ENCODE peak calls at places on chromosomes 4 and X, in eight cellular contexts. N, L, P, T, J, W, Z and Y are unnamed samples.

GRCh38 chrX:38304010-38304409 is 23.3 kb downstream of the RPGR start:
- DNase-seq in N (no peak), L (no peak), P (peak), T (peak), J (no peak), W (peak), Z (peak), Y (no peak)

GRCh38 chr4:82948647-82949204 is 48.2 kb downstream of the THAP9 start:
- DNase-seq in N (no peak), L (no peak), P (no peak), T (no peak), J (no peak), W (no peak), Z (peak), Y (no peak)

GRCh38 chrX:147738260-147738659 is 173.5 kb upstream of the FMR1 start:
- DNase-seq in N (no peak), L (no peak), P (no peak), T (no peak), J (no peak), W (no peak), Z (no peak), Y (peak)

GRCh38 chrX:22629105-22629725 is 356.5 kb downstream of the CBLL2 start:
- DNase-seq in N (no peak), L (no peak), P (no peak), T (no peak), J (no peak), W (no peak), Z (peak), Y (no peak)

GRCh38 chr4:6855692-6856297 is 53.8 kb upstream of the TBC1D14 start:
- DNase-seq in N (no peak), L (no peak), P (no peak), T (peak), J (peak), W (peak), Z (peak), Y (peak)

GRCh38 chrX:2640436-2641150 is 50.5 kb upstream of the CD99 start:
- DNase-seq in N (no peak), L (no peak), P (no peak), T (no peak), J (no peak), W (no peak), Z (no peak), Y (no peak)

GRCh38 chr4:118969359-118969758 is 80.7 kb downstream of the SYNPO2 start:
- DNase-seq in N (peak), L (no peak), P (no peak), T (peak), J (no peak), W (peak), Z (peak), Y (peak)

GRCh38 chr4:185143596-185143969 is 517 bp downstream of the SLC25A4 start:
- DNase-seq in N (peak), L (no peak), P (no peak), T (peak), J (no peak), W (peak), Z (peak), Y (peak)

GRCh38 chr4:95108883-95109421 is 351.2 kb downstream of the BMPR1B start:
- DNase-seq in N (no peak), L (no peak), P (no peak), T (no peak), J (no peak), W (no peak), Z (peak), Y (no peak)

GRCh38 chrX:136130931-136131843 is 16.1 kb upstream of the FHL1 start:
- DNase-seq in N (no peak), L (no peak), P (no peak), T (peak), J (no peak), W (peak), Z (peak), Y (peak)

GRCh38 chr4:184732126-184732525 is 1.8 kb downstream of the CENPU start:
- DNase-seq in N (no peak), L (no peak), P (no peak), T (no peak), J (no peak), W (no peak), Z (no peak), Y (no peak)

GRCh38 chr4:69750346-69750745 is 10.1 kb downstream of the SULT1B1 start:
- DNase-seq in N (no peak), L (no peak), P (no peak), T (no peak), J (no peak), W (no peak), Z (peak), Y (no peak)

GRCh38 chr4:33425916-33426315 is 2705.7 kb downstream of the PCDH7 start:
- DNase-seq in N (no peak), L (no peak), P (no peak), T (no peak), J (no peak), W (no peak), Z (no peak), Y (no peak)

GRCh38 chrX:10415704-10416001 is 204.7 kb downstream of the MID1 start:
- DNase-seq in N (no peak), L (no peak), P (no peak), T (no peak), J (no peak), W (no peak), Z (no peak), Y (no peak)

GRCh38 chrX:77436682-77437081 is 10.5 kb upstream of the FGF16 start:
- DNase-seq in N (no peak), L (no peak), P (no peak), T (peak), J (no peak), W (no peak), Z (no peak), Y (peak)

GRCh38 chrX:79601336-79602131 is 234.4 kb upstream of the ITM2A start:
- DNase-seq in N (no peak), L (no peak), P (no peak), T (no peak), J (no peak), W (no peak), Z (no peak), Y (no peak)
- TF ChIP-seq MAX in N (no peak), L (no peak), P (no peak), T (no peak), J (no peak), W (no peak), Z (no peak), Y (no peak)

GRCh38 chr4:78476108-78476704 is 75.4 kb upstream of the ANXA3 start:
- DNase-seq in N (no peak), L (no peak), P (no peak), T (no peak), J (no peak), W (no peak), Z (no peak), Y (no peak)
- H3K4me3 ChIP-seq in N (no peak), L (no peak), P (no peak), T (no peak), J (no peak), W (no peak), Z (no peak), Y (no peak)

DNA sequence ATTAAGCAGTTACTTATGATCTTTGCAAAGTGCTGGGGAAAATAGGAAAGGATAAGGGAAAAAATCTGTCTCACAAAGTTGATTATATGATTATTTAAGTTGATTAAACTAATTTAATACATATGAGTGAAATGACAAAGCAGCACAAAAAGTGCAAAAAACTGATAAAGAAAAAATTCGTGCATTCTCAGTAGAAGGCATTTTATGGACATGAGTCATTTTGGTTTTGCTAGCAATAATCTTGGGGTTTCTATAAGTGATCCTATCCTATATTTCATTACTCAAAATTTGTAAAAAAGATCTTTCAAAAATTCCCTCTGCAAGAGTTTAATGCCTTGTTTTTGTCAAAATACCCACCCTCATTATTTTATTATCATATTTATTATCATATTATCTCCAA is 224.2 kb upstream of the ANXA10 start:
- DNase-seq in N (no peak), L (no peak), P (no peak), T (no peak), J (no peak), W (no peak), Z (peak), Y (no peak)
- TF ChIP-seq MAX in N (no peak), L (no peak), P (no peak), T (no peak), J (no peak), W (no peak), Z (no peak), Y (no peak)

DNA sequence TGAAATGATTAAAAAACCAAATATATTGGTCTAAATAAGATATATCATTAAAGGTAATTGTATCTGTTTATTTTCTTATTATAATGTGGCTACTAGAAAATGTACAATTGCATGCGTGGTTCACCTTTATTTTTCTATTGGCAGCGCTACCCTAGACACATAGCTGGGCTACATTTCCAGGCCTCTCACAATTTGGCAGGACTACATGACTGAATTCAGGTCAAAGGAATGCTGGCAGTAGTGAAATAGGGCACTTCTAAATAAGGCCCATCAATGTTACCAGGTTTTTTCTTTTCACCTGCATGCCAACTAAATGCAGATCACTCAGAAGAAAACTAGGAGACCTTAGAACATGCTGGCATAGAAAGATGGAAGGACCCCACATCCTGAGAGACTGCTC is 1072.9 kb upstream of the SLIT2 start:
- DNase-seq in N (no peak), L (no peak), P (no peak), T (no peak), J (no peak), W (no peak), Z (no peak), Y (no peak)
- H3K4me3 ChIP-seq in N (no peak), L (no peak), P (no peak), T (no peak), J (no peak), W (no peak), Z (no peak), Y (no peak)

DNA sequence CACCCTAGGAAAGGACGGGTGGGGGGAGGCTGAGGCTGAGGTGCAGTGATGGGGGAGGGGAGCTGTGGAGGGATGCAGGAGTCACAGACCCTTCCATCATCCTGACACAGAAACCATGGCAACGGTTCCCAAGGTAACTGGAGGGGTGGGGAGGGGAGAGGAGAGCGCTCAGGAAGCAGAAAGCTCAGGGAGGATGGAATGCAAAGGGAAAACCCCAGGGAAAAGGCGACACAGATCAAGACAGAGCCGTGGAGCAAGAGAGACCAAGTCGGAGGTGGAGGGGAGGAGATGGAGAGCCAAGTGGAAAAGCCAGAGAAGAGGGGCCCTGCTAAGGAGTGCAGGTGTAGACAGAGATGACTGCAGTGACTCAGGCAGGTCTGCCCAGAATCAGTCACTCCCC is 14.5 kb downstream of the L1CAM start:
- DNase-seq in N (peak), L (no peak), P (no peak), T (no peak), J (no peak), W (no peak), Z (no peak), Y (no peak)
- TF ChIP-seq MAX in N (no peak), L (no peak), P (no peak), T (no peak), J (no peak), W (no peak), Z (no peak), Y (no peak)